ENCODE peak calls at places on chromosomes 3 and 15, in six cellular contexts. J, Z, C, V, E and H are unnamed samples.

GRCh38 chr15:72916939-72917338 is 133.4 kb upstream of the ADPGK start:
- DNase-seq in J (no peak), Z (no peak), C (no peak), V (no peak), E (no peak), H (no peak)

GRCh38 chr3:18344306-18345014 is 80.7 kb downstream of the SATB1 start:
- DNase-seq in J (no peak), Z (no peak), C (no peak), V (no peak), E (no peak), H (no peak)

GRCh38 chr3:53269888-53270880 is 14.4 kb upstream of the TKT start:
- DNase-seq in J (no peak), Z (peak), C (no peak), V (peak), E (peak), H (no peak)

GRCh38 chr15:67472957-67473356 is 48.0 kb upstream of the C15orf61 start:
- DNase-seq in J (no peak), Z (no peak), C (no peak), V (no peak), E (no peak), H (no peak)

GRCh38 chr3:128845695-128846491 is 33.5 kb upstream of the ACAD9 start:
- DNase-seq in J (peak), Z (peak), C (peak), V (peak), E (peak), H (peak)

GRCh38 chr3:193605876-193606275 is 12.9 kb downstream of the OPA1 start:
- DNase-seq in J (peak), Z (peak), C (peak), V (peak), E (peak), H (peak)

GRCh38 chr3:188153949-188154757 is at the start of gene LPP:
- DNase-seq in J (peak), Z (peak), C (peak), V (peak), E (peak), H (peak)

GRCh38 chr3:48938689-48939088 is 20.0 kb downstream of the ARIH2 start:
- DNase-seq in J (no peak), Z (no peak), C (no peak), V (no peak), E (no peak), H (no peak)

GRCh38 chr3:142022381-142022780 is 127.0 kb downstream of the TFDP2 start:
- DNase-seq in J (no peak), Z (no peak), C (no peak), V (no peak), E (no peak), H (peak)

GRCh38 chr15:90638241-90638691 is 78.9 kb upstream of the BLM start:
- DNase-seq in J (no peak), Z (no peak), C (no peak), V (no peak), E (no peak), H (no peak)

GRCh38 chr15:49421991-49422390 is 1.1 kb upstream of the FGF7 start:
- DNase-seq in J (peak), Z (peak), C (peak), V (peak), E (no peak), H (peak)

GRCh38 chr15:63372018-63372705 is 9.5 kb downstream of the CA12 start:
- DNase-seq in J (no peak), Z (no peak), C (no peak), V (peak), E (no peak), H (no peak)

GRCh38 chr15:76636059-76636458 is 269.1 kb downstream of the SCAPER start:
- DNase-seq in J (no peak), Z (no peak), C (no peak), V (no peak), E (no peak), H (no peak)

GRCh38 chr3:45224824-45225464 is 1.1 kb downstream of the TMEM158 start:
- DNase-seq in J (peak), Z (peak), C (peak), V (peak), E (peak), H (no peak)

GRCh38 chr3:179750720-179751328 is 98.0 kb downstream of the USP13 start:
- DNase-seq in J (no peak), Z (peak), C (no peak), V (no peak), E (no peak), H (peak)

GRCh38 chr15:94282269-94283250 is 51.2 kb downstream of the MCTP2 start:
- DNase-seq in J (no peak), Z (no peak), C (no peak), V (no peak), E (no peak), H (no peak)

GRCh38 chr15:101206173-101206572 is 45.7 kb downstream of the CHSY1 start:
- DNase-seq in J (no peak), Z (no peak), C (peak), V (no peak), E (no peak), H (no peak)

GRCh38 chr3:141578197-141578596 is 91.4 kb downstream of the RASA2 start:
- DNase-seq in J (no peak), Z (no peak), C (no peak), V (no peak), E (no peak), H (no peak)

GRCh38 chr15:77505556-77505955 is 84.9 kb downstream of the HMG20A start:
- DNase-seq in J (no peak), Z (no peak), C (no peak), V (no peak), E (no peak), H (no peak)

GRCh38 chr3:149575213-149575961 is 82.4 kb downstream of the WWTR1 start:
- DNase-seq in J (no peak), Z (no peak), C (no peak), V (peak), E (no peak), H (no peak)

GRCh38 chr3:13600950-13601691 is 52.2 kb downstream of the FBLN2 start:
- DNase-seq in J (no peak), Z (no peak), C (no peak), V (no peak), E (no peak), H (no peak)

GRCh38 chr3:46878796-46879436 is 1.4 kb downstream of the PTH1R start:
- DNase-seq in J (no peak), Z (no peak), C (no peak), V (no peak), E (peak), H (no peak)

GRCh38 chr15:57640935-57641682 is 49.4 kb downstream of the MYZAP start:
- DNase-seq in J (peak), Z (peak), C (no peak), V (no peak), E (peak), H (peak)

GRCh38 chr3:183844606-183845005 is 19.2 kb upstream of the MAP6D1 start:
- DNase-seq in J (no peak), Z (no peak), C (no peak), V (no peak), E (no peak), H (no peak)

GRCh38 chr15:51004103-51004536 is 90.6 kb downstream of the TNFAIP8L3 start:
- DNase-seq in J (no peak), Z (no peak), C (no peak), V (no peak), E (no peak), H (no peak)

GRCh38 chr15:37121492-37121891 is 21.1 kb upstream of the MEIS2 start:
- DNase-seq in J (no peak), Z (no peak), C (no peak), V (no peak), E (no peak), H (no peak)